ENCODE peak calls at places on chromosomes 13 and 19, in six cellular contexts. C, O, E, K, F and L are unnamed samples.

GRCh38 chr19:17243854-17244617 is 1.7 kb downstream of the NR2F6 start:
- DNase-seq in C (peak; percentile 71), O (peak; percentile 68), E (no peak), K (no peak), F (peak; percentile 76), L (no peak)

GRCh38 chr19:18304496-18305312 is 18.2 kb downstream of the LSM4 start:
- DNase-seq in C (no peak), O (peak; percentile 75), E (peak; percentile 75), K (no peak), F (peak; percentile 94), L (no peak)

GRCh38 chr19:8116437-8117293 is 32.7 kb downstream of the FBN3 start:
- DNase-seq in C (peak; percentile 39), O (no peak), E (no peak), K (no peak), F (no peak), L (no peak)

GRCh38 chr19:35959040-35959967 is 23.1 kb downstream of the LRFN3 start:
- DNase-seq in C (no peak), O (no peak), E (no peak), K (no peak), F (no peak), L (no peak)

GRCh38 chr13:67094952-67095351 is 135.2 kb downstream of the PCDH9 start:
- DNase-seq in C (no peak), O (peak; percentile 53), E (no peak), K (no peak), F (no peak), L (no peak)

GRCh38 chr19:15296841-15297415 is 35.4 kb downstream of the BRD4 start:
- DNase-seq in C (no peak), O (no peak), E (no peak), K (no peak), F (no peak), L (no peak)

GRCh38 chr19:2567580-2567979 is 91.7 kb downstream of the GADD45B start:
- DNase-seq in C (no peak), O (no peak), E (no peak), K (no peak), F (peak; percentile 81), L (no peak)

GRCh38 chr13:85828094-85828684 is 29.0 kb upstream of the SLITRK6 start:
- DNase-seq in C (peak; percentile 42), O (peak; percentile 35), E (no peak), K (no peak), F (no peak), L (no peak)

GRCh38 chr19:31676271-31677004 is 327.2 kb upstream of the TSHZ3 start:
- DNase-seq in C (no peak), O (no peak), E (no peak), K (no peak), F (no peak), L (no peak)

GRCh38 chr13:50993908-50994307 is 84.3 kb downstream of the RNASEH2B start:
- DNase-seq in C (no peak), O (peak; percentile 65), E (no peak), K (no peak), F (no peak), L (no peak)

GRCh38 chr13:98217597-98217996 is 40.5 kb upstream of the RNF113B start:
- DNase-seq in C (no peak), O (no peak), E (no peak), K (no peak), F (no peak), L (no peak)

GRCh38 chr13:112182251-112182650 is 115.3 kb downstream of the SOX1 start:
- DNase-seq in C (no peak), O (no peak), E (no peak), K (no peak), F (no peak), L (no peak)

GRCh38 chr19:1855040-1855827 is 7.0 kb upstream of the REXO1 start:
- DNase-seq in C (peak; percentile 92), O (peak; percentile 90), E (peak; percentile 60), K (peak; percentile 65), F (peak; percentile 93), L (peak; percentile 57)

GRCh38 chr13:29835280-29836061 is 14.9 kb downstream of the UBL3 start:
- DNase-seq in C (no peak), O (no peak), E (no peak), K (no peak), F (no peak), L (no peak)

GRCh38 chr19:58228584-58229254 is at the start of gene ZNF544:
- DNase-seq in C (peak; percentile 84), O (peak; percentile 75), E (peak; percentile 9), K (peak; percentile 39), F (peak; percentile 63), L (no peak)

GRCh38 chr13:113952983-113953520 is 20.8 kb downstream of the C13orf46 start:
- DNase-seq in C (no peak), O (no peak), E (no peak), K (no peak), F (no peak), L (no peak)

GRCh38 chr13:63948045-63948444 is 2532.4 kb upstream of the PCDH20 start:
- DNase-seq in C (no peak), O (peak; percentile 29), E (no peak), K (no peak), F (no peak), L (no peak)

GRCh38 chr19:45123440-45123850 is 30.5 kb downstream of the PPP1R37 start:
- DNase-seq in C (no peak), O (no peak), E (no peak), K (no peak), F (no peak), L (no peak)

GRCh38 chr13:83125791-83126190 is 756.5 kb downstream of the SLITRK1 start:
- DNase-seq in C (no peak), O (no peak), E (no peak), K (no peak), F (no peak), L (no peak)

GRCh38 chr19:12997225-12997966 is 2.1 kb downstream of the NFIX start:
- DNase-seq in C (no peak), O (no peak), E (no peak), K (no peak), F (no peak), L (no peak)

GRCh38 chr19:9958451-9958850 is 22.1 kb upstream of the OLFM2 start:
- DNase-seq in C (peak; percentile 39), O (peak; percentile 89), E (peak; percentile 67), K (no peak), F (no peak), L (peak; percentile 92)

GRCh38 chr13:46295531-46296464 is 84.1 kb downstream of the LRRC63 start:
- DNase-seq in C (peak; percentile 93), O (peak; percentile 97), E (peak; percentile 73), K (peak; percentile 46), F (peak; percentile 68), L (peak; percentile 99)

GRCh38 chr13:41590643-41591042 is 133.3 kb downstream of the RGCC start:
- DNase-seq in C (no peak), O (no peak), E (no peak), K (no peak), F (no peak), L (no peak)

GRCh38 chr13:97182065-97182890 is 39.9 kb upstream of the MBNL2 start:
- DNase-seq in C (no peak), O (no peak), E (no peak), K (no peak), F (no peak), L (no peak)

GRCh38 chr13:26695891-26696311 is 64.7 kb downstream of the GPR12 start:
- DNase-seq in C (no peak), O (no peak), E (no peak), K (no peak), F (no peak), L (no peak)

GRCh38 chr19:10544753-10545251 is 1.1 kb downstream of the ATG4D start:
- DNase-seq in C (no peak), O (no peak), E (no peak), K (no peak), F (no peak), L (no peak)

GRCh38 chr19:46081928-46082727 is 41.3 kb upstream of the IGFL4 start:
- DNase-seq in C (peak; percentile 79), O (peak; percentile 83), E (peak; percentile 20), K (no peak), F (no peak), L (no peak)

GRCh38 chr13:84902243-84902642 is 897.0 kb downstream of the SLITRK6 start:
- DNase-seq in C (no peak), O (no peak), E (no peak), K (no peak), F (no peak), L (no peak)

GRCh38 chr19:48806818-48807589 is 3.8 kb downstream of the BCAT2 start:
- DNase-seq in C (peak; percentile 56), O (peak; percentile 60), E (no peak), K (no peak), F (no peak), L (no peak)

GRCh38 chr13:95643471-95643813 is 1.1 kb downstream of the DZIP1 start:
- DNase-seq in C (peak; percentile 44), O (peak; percentile 58), E (no peak), K (no peak), F (no peak), L (no peak)

GRCh38 chr13:74287672-74288169 is 153.5 kb upstream of the KLF12 start:
- DNase-seq in C (peak; percentile 30), O (peak; percentile 61), E (no peak), K (peak; percentile 24), F (peak; percentile 64), L (no peak)

GRCh38 chr13:46668302-46668720 is 115.3 kb downstream of the LRCH1 start:
- DNase-seq in C (peak; percentile 78), O (peak; percentile 93), E (peak; percentile 64), K (peak; percentile 76), F (no peak), L (peak; percentile 54)

GRCh38 chr19:15452111-15453047 is 2.6 kb upstream of the WIZ start:
- DNase-seq in C (peak; percentile 30), O (peak; percentile 88), E (no peak), K (peak; percentile 73), F (peak; percentile 93), L (peak; percentile 54)

GRCh38 chr19:32168111-32168510 is 177.3 kb upstream of the ZNF507 start:
- DNase-seq in C (no peak), O (no peak), E (no peak), K (no peak), F (peak; percentile 40), L (no peak)

GRCh38 chr13:107678075-107678689 is 537.2 kb downstream of the LIG4 start:
- DNase-seq in C (peak; percentile 35), O (no peak), E (no peak), K (no peak), F (no peak), L (no peak)